ENCODE peak calls at places on chromosomes 13 and 19, in four cellular contexts. One of them, this sample, is unnamed.

GRCh38 chr19:18419195-18419698 is at the start of gene SSBP4:
- DNase-seq in stimulated activated CD4-positive, alpha-beta T cell treated with anti-CD3 and anti-CD28 coated beads, Interleukin-15, amount 100 ng/mL, for 48 hours: no peak
- DNase-seq in CD8-positive, alpha-beta memory T cell: peak
- DNase-seq in right lobe of liver: peak
- DNase-seq in this sample: peak

GRCh38 chr13:112625698-112626097 is 37.7 kb upstream of the TUBGCP3 start:
- DNase-seq in stimulated activated CD4-positive, alpha-beta T cell treated with anti-CD3 and anti-CD28 coated beads, Interleukin-15, amount 100 ng/mL, for 48 hours: no peak
- DNase-seq in right lobe of liver: no peak
- DNase-seq in CD8-positive, alpha-beta memory T cell: no peak
- DNase-seq in this sample: no peak

GRCh38 chr13:102038787-102039186 is 363.1 kb downstream of the FGF14 start:
- DNase-seq in CD8-positive, alpha-beta memory T cell: no peak
- DNase-seq in right lobe of liver: no peak
- DNase-seq in stimulated activated CD4-positive, alpha-beta T cell treated with anti-CD3 and anti-CD28 coated beads, Interleukin-15, amount 100 ng/mL, for 48 hours: no peak
- DNase-seq in this sample: no peak

GRCh38 chr13:95343944-95344343 is 42.7 kb upstream of the ABCC4 start:
- DNase-seq in CD8-positive, alpha-beta memory T cell: no peak
- DNase-seq in right lobe of liver: no peak
- DNase-seq in stimulated activated CD4-positive, alpha-beta T cell treated with anti-CD3 and anti-CD28 coated beads, Interleukin-15, amount 100 ng/mL, for 48 hours: no peak
- DNase-seq in this sample: no peak

GRCh38 chr19:17170538-17171297 is 44.4 kb upstream of the USE1 start:
- DNase-seq in stimulated activated CD4-positive, alpha-beta T cell treated with anti-CD3 and anti-CD28 coated beads, Interleukin-15, amount 100 ng/mL, for 48 hours: no peak
- DNase-seq in right lobe of liver: no peak
- DNase-seq in CD8-positive, alpha-beta memory T cell: no peak
- DNase-seq in this sample: no peak

GRCh38 chr19:55345101-55345817 is 5.6 kb downstream of the KMT5C start:
- DNase-seq in CD8-positive, alpha-beta memory T cell: no peak
- DNase-seq in right lobe of liver: no peak
- DNase-seq in stimulated activated CD4-positive, alpha-beta T cell treated with anti-CD3 and anti-CD28 coated beads, Interleukin-15, amount 100 ng/mL, for 48 hours: no peak
- DNase-seq in this sample: no peak

GRCh38 chr13:31733709-31734108 is 5.6 kb upstream of the RXFP2 start:
- DNase-seq in right lobe of liver: no peak
- DNase-seq in stimulated activated CD4-positive, alpha-beta T cell treated with anti-CD3 and anti-CD28 coated beads, Interleukin-15, amount 100 ng/mL, for 48 hours: no peak
- DNase-seq in CD8-positive, alpha-beta memory T cell: no peak
- DNase-seq in this sample: no peak

GRCh38 chr19:6108721-6109633 is 1.3 kb downstream of the RFX2 start:
- DNase-seq in right lobe of liver: no peak
- DNase-seq in CD8-positive, alpha-beta memory T cell: peak
- DNase-seq in stimulated activated CD4-positive, alpha-beta T cell treated with anti-CD3 and anti-CD28 coated beads, Interleukin-15, amount 100 ng/mL, for 48 hours: peak
- DNase-seq in this sample: no peak

GRCh38 chr19:12064266-12065099 is at the start of gene ZNF844:
- DNase-seq in stimulated activated CD4-positive, alpha-beta T cell treated with anti-CD3 and anti-CD28 coated beads, Interleukin-15, amount 100 ng/mL, for 48 hours: peak
- DNase-seq in CD8-positive, alpha-beta memory T cell: peak
- DNase-seq in right lobe of liver: peak
- DNase-seq in this sample: peak

GRCh38 chr19:41997851-41998229 is 3.8 kb upstream of the ATP1A3 start:
- DNase-seq in stimulated activated CD4-positive, alpha-beta T cell treated with anti-CD3 and anti-CD28 coated beads, Interleukin-15, amount 100 ng/mL, for 48 hours: no peak
- DNase-seq in CD8-positive, alpha-beta memory T cell: no peak
- DNase-seq in right lobe of liver: no peak
- DNase-seq in this sample: no peak

GRCh38 chr13:113857531-113858195 is 6.2 kb downstream of the GAS6 start:
- DNase-seq in CD8-positive, alpha-beta memory T cell: no peak
- DNase-seq in right lobe of liver: no peak
- DNase-seq in stimulated activated CD4-positive, alpha-beta T cell treated with anti-CD3 and anti-CD28 coated beads, Interleukin-15, amount 100 ng/mL, for 48 hours: no peak
- DNase-seq in this sample: no peak

GRCh38 chr19:33175886-33176669 is 18.1 kb upstream of the LRP3 start:
- DNase-seq in CD8-positive, alpha-beta memory T cell: no peak
- DNase-seq in right lobe of liver: no peak
- DNase-seq in stimulated activated CD4-positive, alpha-beta T cell treated with anti-CD3 and anti-CD28 coated beads, Interleukin-15, amount 100 ng/mL, for 48 hours: no peak
- DNase-seq in this sample: no peak

GRCh38 chr19:49677232-49677881 is at the start of gene PRMT1:
- DNase-seq in right lobe of liver: no peak
- DNase-seq in CD8-positive, alpha-beta memory T cell: no peak
- DNase-seq in stimulated activated CD4-positive, alpha-beta T cell treated with anti-CD3 and anti-CD28 coated beads, Interleukin-15, amount 100 ng/mL, for 48 hours: no peak
- DNase-seq in this sample: no peak

GRCh38 chr19:2841858-2842574 is 741 bp downstream of the ZNF555 start:
- DNase-seq in right lobe of liver: no peak
- DNase-seq in CD8-positive, alpha-beta memory T cell: no peak
- DNase-seq in stimulated activated CD4-positive, alpha-beta T cell treated with anti-CD3 and anti-CD28 coated beads, Interleukin-15, amount 100 ng/mL, for 48 hours: no peak
- DNase-seq in this sample: no peak

GRCh38 chr13:69324109-69324886 is 783.3 kb upstream of the ATXN8OS start:
- DNase-seq in stimulated activated CD4-positive, alpha-beta T cell treated with anti-CD3 and anti-CD28 coated beads, Interleukin-15, amount 100 ng/mL, for 48 hours: no peak
- DNase-seq in CD8-positive, alpha-beta memory T cell: no peak
- DNase-seq in right lobe of liver: no peak
- DNase-seq in this sample: peak

GRCh38 chr13:44373601-44374347 is at the start of gene SERP2:
- DNase-seq in right lobe of liver: no peak
- DNase-seq in stimulated activated CD4-positive, alpha-beta T cell treated with anti-CD3 and anti-CD28 coated beads, Interleukin-15, amount 100 ng/mL, for 48 hours: no peak
- DNase-seq in CD8-positive, alpha-beta memory T cell: no peak
- DNase-seq in this sample: peak

GRCh38 chr13:46126552-46127171 is 21.8 kb upstream of the CPB2 start:
- DNase-seq in right lobe of liver: peak
- DNase-seq in stimulated activated CD4-positive, alpha-beta T cell treated with anti-CD3 and anti-CD28 coated beads, Interleukin-15, amount 100 ng/mL, for 48 hours: peak
- DNase-seq in CD8-positive, alpha-beta memory T cell: peak
- DNase-seq in this sample: peak

GRCh38 chr13:113275387-113275786 is 21.7 kb upstream of the LAMP1 start:
- DNase-seq in stimulated activated CD4-positive, alpha-beta T cell treated with anti-CD3 and anti-CD28 coated beads, Interleukin-15, amount 100 ng/mL, for 48 hours: peak
- DNase-seq in right lobe of liver: peak
- DNase-seq in CD8-positive, alpha-beta memory T cell: peak
- DNase-seq in this sample: no peak

GRCh38 chr19:41641879-41642485 is 15.1 kb upstream of the CEACAM4 start:
- DNase-seq in CD8-positive, alpha-beta memory T cell: peak
- DNase-seq in stimulated activated CD4-positive, alpha-beta T cell treated with anti-CD3 and anti-CD28 coated beads, Interleukin-15, amount 100 ng/mL, for 48 hours: peak
- DNase-seq in right lobe of liver: no peak
- DNase-seq in this sample: peak

GRCh38 chr19:16896913-16897571 is 8.2 kb downstream of the F2RL3 start:
- DNase-seq in stimulated activated CD4-positive, alpha-beta T cell treated with anti-CD3 and anti-CD28 coated beads, Interleukin-15, amount 100 ng/mL, for 48 hours: peak
- DNase-seq in right lobe of liver: peak
- DNase-seq in CD8-positive, alpha-beta memory T cell: peak
- DNase-seq in this sample: peak

GRCh38 chr19:17331254-17331558 is 3.4 kb downstream of the ANO8 start:
- DNase-seq in stimulated activated CD4-positive, alpha-beta T cell treated with anti-CD3 and anti-CD28 coated beads, Interleukin-15, amount 100 ng/mL, for 48 hours: no peak
- DNase-seq in right lobe of liver: no peak
- DNase-seq in CD8-positive, alpha-beta memory T cell: no peak
- DNase-seq in this sample: no peak

GRCh38 chr19:3818479-3818878 is 32.3 kb upstream of the MATK start:
- DNase-seq in right lobe of liver: no peak
- DNase-seq in CD8-positive, alpha-beta memory T cell: no peak
- DNase-seq in stimulated activated CD4-positive, alpha-beta T cell treated with anti-CD3 and anti-CD28 coated beads, Interleukin-15, amount 100 ng/mL, for 48 hours: peak
- DNase-seq in this sample: no peak

GRCh38 chr19:29798783-29799182 is 13.0 kb upstream of the CCNE1 start:
- DNase-seq in right lobe of liver: no peak
- DNase-seq in stimulated activated CD4-positive, alpha-beta T cell treated with anti-CD3 and anti-CD28 coated beads, Interleukin-15, amount 100 ng/mL, for 48 hours: no peak
- DNase-seq in CD8-positive, alpha-beta memory T cell: no peak
- DNase-seq in this sample: no peak

GRCh38 chr19:43809762-43810696 is 7.8 kb upstream of the LYPD5 start:
- DNase-seq in stimulated activated CD4-positive, alpha-beta T cell treated with anti-CD3 and anti-CD28 coated beads, Interleukin-15, amount 100 ng/mL, for 48 hours: no peak
- DNase-seq in CD8-positive, alpha-beta memory T cell: peak
- DNase-seq in right lobe of liver: no peak
- DNase-seq in this sample: no peak

GRCh38 chr19:43594710-43595604 is 977 bp downstream of the IRGQ start:
- DNase-seq in stimulated activated CD4-positive, alpha-beta T cell treated with anti-CD3 and anti-CD28 coated beads, Interleukin-15, amount 100 ng/mL, for 48 hours: peak
- DNase-seq in CD8-positive, alpha-beta memory T cell: peak
- DNase-seq in right lobe of liver: peak
- DNase-seq in this sample: peak

GRCh38 chr13:44523176-44524017 is 52.7 kb downstream of the TSC22D1 start:
- DNase-seq in right lobe of liver: no peak
- DNase-seq in CD8-positive, alpha-beta memory T cell: no peak
- DNase-seq in stimulated activated CD4-positive, alpha-beta T cell treated with anti-CD3 and anti-CD28 coated beads, Interleukin-15, amount 100 ng/mL, for 48 hours: no peak
- DNase-seq in this sample: no peak